ENCODE peak calls at places on chromosome 14, in eight cellular contexts. Z is right lobe of liver, H is stomach, E is adrenal gland, U is H1, I is Peyer's patch, M is ovary, F is A549. B is an unnamed sample.

GRCh38 chr14:73245401-73246325 is 8.4 kb downstream of the PAPLN start:
- DNase-seq in I (peak; percentile 69), E (no peak), H (peak; percentile 62), U (no peak), F (no peak), M (peak; percentile 21), Z (peak; percentile 51), B (peak; percentile 38)

GRCh38 chr14:103329421-103330347 is 4.4 kb upstream of the EIF5 start:
- DNase-seq in U (no peak), E (peak; percentile 52), H (peak; percentile 55), Z (peak; percentile 83), F (peak; percentile 35), I (no peak), M (no peak), B (no peak)

GRCh38 chr14:24298892-24299254 is 707 bp downstream of the DHRS1 start:
- DNase-seq in Z (no peak), M (no peak), U (no peak), I (no peak), H (no peak), E (no peak), F (peak; percentile 60), B (peak; percentile 56)

GRCh38 chr14:50964683-50965390 is 20.6 kb upstream of the PYGL start:
- DNase-seq in H (peak; percentile 54), I (peak; percentile 28), Z (no peak), F (peak; percentile 11), E (peak; percentile 62), M (peak; percentile 71), U (no peak), B (no peak)

GRCh38 chr14:64945431-64945830 is 2.9 kb upstream of the GPX2 start:
- DNase-seq in F (no peak), U (no peak), I (no peak), M (no peak), Z (peak; percentile 20), E (no peak), H (no peak), B (no peak)

GRCh38 chr14:20515846-20516245 is 10.5 kb downstream of the RNASE10 start:
- DNase-seq in I (no peak), M (no peak), F (no peak), E (no peak), U (no peak), H (no peak), Z (no peak), B (no peak)

GRCh38 chr14:71138236-71139057 is 231.2 kb downstream of the PCNX1 start:
- DNase-seq in Z (no peak), E (peak; percentile 10), F (no peak), H (no peak), M (no peak), I (no peak), U (no peak), B (no peak)

GRCh38 chr14:52730708-52731111 is 744 bp downstream of the STYX start:
- DNase-seq in E (no peak), F (no peak), U (no peak), M (no peak), H (no peak), Z (no peak), I (no peak), B (no peak)

GRCh38 chr14:103880334-103880985 is 33.1 kb upstream of the PPP1R13B start:
- DNase-seq in U (no peak), H (peak; percentile 91), M (peak; percentile 90), F (peak; percentile 54), I (peak; percentile 28), Z (peak; percentile 95), E (peak; percentile 86), B (no peak)

GRCh38 chr14:40374221-40374620 is 942.0 kb upstream of the FBXO33 start:
- DNase-seq in F (no peak), E (no peak), M (no peak), U (no peak), Z (no peak), I (no peak), H (no peak), B (no peak)

GRCh38 chr14:69094481-69094880 is 58.4 kb downstream of the DCAF5 start:
- DNase-seq in Z (no peak), E (no peak), H (no peak), M (no peak), U (no peak), I (no peak), F (no peak), B (no peak)
- TF ChIP-seq POLR2A in Z (no peak), E (no peak), H (no peak), M (no peak), U (no peak), I (no peak), F (no peak), B (no peak)

GRCh38 chr14:95305940-95306339 is 13.8 kb downstream of the CLMN start:
- DNase-seq in E (no peak), F (no peak), Z (no peak), M (no peak), I (no peak), U (no peak), H (no peak), B (no peak)
- TF ChIP-seq POLR2A in E (no peak), F (no peak), Z (no peak), M (no peak), I (no peak), U (no peak), H (no peak), B (no peak)

DNA sequence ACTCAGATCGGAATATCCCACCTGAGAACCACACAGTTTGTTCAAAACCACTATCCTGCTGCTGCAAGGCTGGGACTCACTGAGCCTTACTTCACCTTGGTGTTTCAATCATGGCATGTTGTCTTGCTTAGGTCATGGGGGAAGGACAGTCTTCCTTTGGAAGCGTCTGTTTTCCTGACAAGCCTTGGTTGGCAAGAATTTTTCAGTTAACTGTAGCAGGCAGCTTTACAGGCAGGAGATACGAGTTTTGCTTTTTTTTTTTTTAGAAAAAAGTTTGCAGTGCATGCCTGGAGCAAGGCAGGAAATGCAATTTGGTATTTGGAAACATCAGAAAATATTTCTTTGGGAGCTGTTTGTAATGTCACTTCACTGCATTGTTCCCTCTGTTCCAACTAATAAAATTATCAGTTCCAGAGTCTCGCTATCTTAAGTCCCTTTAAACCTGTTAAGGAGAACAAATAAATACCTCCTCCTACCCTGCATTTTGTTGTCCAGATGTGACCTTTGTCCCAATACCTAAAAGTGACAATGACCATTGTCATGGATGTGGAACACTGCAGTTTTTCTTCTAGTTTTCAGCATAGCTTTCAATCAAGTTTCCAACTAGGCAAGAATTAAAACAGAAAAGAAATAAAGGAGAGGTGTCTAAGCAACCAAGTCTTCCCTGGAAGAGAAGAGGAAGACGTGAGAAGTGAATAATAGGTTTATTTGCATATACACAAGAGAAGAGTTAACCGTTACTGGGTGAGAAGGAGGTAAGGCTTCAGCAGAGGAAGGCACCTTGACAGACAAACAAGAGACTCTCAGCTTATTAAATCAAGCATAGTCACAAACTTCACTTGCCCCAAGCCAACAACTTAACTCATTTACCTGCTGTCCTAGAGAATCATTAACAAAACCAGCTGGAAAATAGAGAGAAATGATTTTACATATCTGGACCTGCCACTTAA is 71.4 kb upstream of the ACTN1 start:
- DNase-seq in F (no peak), U (no peak), I (no peak), H (no peak), Z (no peak), E (peak; percentile 22), M (no peak), B (no peak)
- TF ChIP-seq POLR2A in F (no peak), U (no peak), I (no peak), H (no peak), Z (no peak), E (no peak), M (no peak), B (no peak)

GRCh38 chr14:93969082-93969828 is 7.1 kb downstream of the ASB2 start:
- DNase-seq in E (no peak), M (no peak), I (peak; percentile 62), F (no peak), Z (no peak), H (no peak), U (no peak), B (no peak)
- TF ChIP-seq POLR2A in E (no peak), M (no peak), I (no peak), F (no peak), Z (no peak), H (no peak), U (no peak), B (no peak)

GRCh38 chr14:100587763-100588411 is 670 bp upstream of the BEGAIN start:
- DNase-seq in Z (no peak), F (no peak), I (no peak), U (no peak), H (no peak), E (no peak), M (peak; percentile 8), B (no peak)

GRCh38 chr14:100587248-100587762 is at the start of gene BEGAIN:
- DNase-seq in M (no peak), U (no peak), I (no peak), H (no peak), F (no peak), Z (no peak), E (no peak), B (no peak)

GRCh38 chr14:100586153-100586519 is 1.1 kb downstream of the BEGAIN start:
- DNase-seq in H (no peak), E (no peak), M (peak; percentile 8), I (no peak), U (no peak), Z (no peak), F (no peak), B (no peak)

GRCh38 chr14:100585448-100586152 is 1.6 kb downstream of the BEGAIN start:
- DNase-seq in U (no peak), M (peak; percentile 6), H (no peak), E (no peak), F (no peak), Z (no peak), I (no peak), B (no peak)

DNA sequence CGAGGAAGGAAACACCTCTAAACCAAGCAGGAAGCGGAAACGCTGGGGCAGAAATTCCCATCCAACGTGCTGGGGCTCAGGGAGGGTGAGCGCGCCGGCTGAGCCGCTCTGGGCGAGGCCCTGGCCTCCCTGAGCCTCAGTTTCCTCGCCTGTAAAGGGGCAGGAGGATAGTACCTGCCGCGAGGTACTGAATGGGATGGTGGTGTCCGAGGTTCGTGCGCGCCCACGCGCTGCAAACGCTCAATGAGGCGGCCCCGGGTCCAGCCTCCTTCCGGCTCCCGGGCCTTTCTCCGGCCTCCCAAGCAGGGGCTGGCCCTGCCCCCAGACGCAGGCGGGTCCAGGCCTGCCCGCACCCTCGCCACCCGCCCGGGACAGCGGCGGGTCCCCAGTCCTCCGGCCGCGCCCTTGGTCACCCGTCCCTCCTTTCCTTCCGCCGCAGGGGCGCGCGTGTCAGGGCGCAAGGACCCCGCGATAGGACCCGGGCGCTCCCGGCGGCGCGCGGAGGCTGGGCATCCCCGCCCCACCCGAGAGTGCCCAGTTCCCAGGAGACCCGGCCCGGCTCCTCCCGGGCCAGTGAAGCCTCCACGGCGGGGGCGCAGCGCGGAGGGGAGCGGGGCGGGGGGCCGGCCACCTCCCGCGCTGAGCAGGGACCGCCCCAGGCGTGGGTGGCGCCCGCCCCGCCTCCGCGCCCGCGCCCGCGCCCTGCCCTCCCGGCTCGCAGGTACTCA is 533 bp downstream of the BEGAIN start:
- DNase-seq in E (no peak), I (no peak), U (no peak), H (no peak), Z (no peak), F (peak; percentile 51), M (peak; percentile 14), B (no peak)
- TF ChIP-seq POLR2A in E (no peak), I (no peak), U (no peak), H (no peak), Z (no peak), F (peak; percentile 65), M (peak; percentile 9), B (no peak)

GRCh38 chr14:89303452-89304435 is 113.3 kb downstream of the FOXN3 start:
- DNase-seq in I (peak; percentile 60), Z (no peak), E (peak; percentile 65), F (no peak), H (peak; percentile 36), U (no peak), M (peak; percentile 71), B (peak; percentile 8)
- TF ChIP-seq POLR2A in I (no peak), Z (no peak), E (peak; percentile 69), F (no peak), H (no peak), U (no peak), M (peak; percentile 12), B (no peak)

GRCh38 chr14:99479903-99480855 is 480 bp downstream of the SETD3 start:
- DNase-seq in H (peak; percentile 54), Z (peak; percentile 69), F (peak; percentile 72), M (peak; percentile 67), E (peak; percentile 79), I (peak; percentile 35), U (no peak), B (peak; percentile 55)
- TF ChIP-seq POLR2A in H (no peak), Z (peak; percentile 75), F (peak; percentile 50), M (peak; percentile 43), E (peak; percentile 70), I (peak; percentile 57), U (no peak), B (no peak)

B was measured in erythroblast.